ENCODE peak calls at places on chromosome 1, in seven cellular contexts. B, H, Z, P, W, N and A are unnamed samples.

GRCh38 chr1:240611619-240612490 is at the start of gene GREM2:
- DNase-seq in B (peak), H (no peak), Z (no peak), P (peak), W (peak), N (peak), A (peak)

GRCh38 chr1:197838836-197839235 is 63.6 kb upstream of the DENND1B start:
- DNase-seq in B (no peak), H (no peak), Z (no peak), P (peak), W (no peak), N (no peak), A (no peak)

GRCh38 chr1:11523746-11524464 is 45.0 kb downstream of the DISP3 start:
- DNase-seq in B (no peak), H (no peak), Z (no peak), P (no peak), W (no peak), N (no peak), A (no peak)

GRCh38 chr1:154855186-154855585 is 14.9 kb downstream of the KCNN3 start:
- DNase-seq in B (no peak), H (no peak), Z (no peak), P (no peak), W (no peak), N (no peak), A (no peak)

GRCh38 chr1:9729523-9729922 is 78.0 kb downstream of the PIK3CD start:
- DNase-seq in B (no peak), H (no peak), Z (no peak), P (no peak), W (no peak), N (no peak), A (no peak)

GRCh38 chr1:36248250-36248894 is 24.1 kb downstream of the THRAP3 start:
- DNase-seq in B (peak), H (no peak), Z (no peak), P (peak), W (no peak), N (no peak), A (no peak)

GRCh38 chr1:21597754-21598153 is 71.4 kb downstream of the RAP1GAP start:
- DNase-seq in B (no peak), H (no peak), Z (no peak), P (no peak), W (no peak), N (no peak), A (no peak)

GRCh38 chr1:200330770-200331428 is 78.9 kb downstream of the ZNF281 start:
- DNase-seq in B (no peak), H (no peak), Z (no peak), P (no peak), W (no peak), N (no peak), A (no peak)

GRCh38 chr1:181981821-181982220 is 79.7 kb downstream of the ZNF648 start:
- DNase-seq in B (no peak), H (no peak), Z (no peak), P (no peak), W (no peak), N (no peak), A (no peak)

GRCh38 chr1:212487286-212487685 is 54.6 kb downstream of the NENF start:
- DNase-seq in B (no peak), H (no peak), Z (no peak), P (no peak), W (no peak), N (no peak), A (no peak)